ENCODE peak calls at places on chromosomes 7 and 10, in four cellular contexts. One of them, this sample, is unnamed.

GRCh38 chr10:2214805-2215204 is 477.5 kb upstream of the ADARB2 start:
- DNase-seq in Ammon's horn: no peak
- DNase-seq in fibroblast of lung: peak
- DNase-seq in uterus: no peak
- DNase-seq in this sample: no peak

GRCh38 chr7:84058311-84059076 is 136.1 kb downstream of the SEMA3A start:
- DNase-seq in uterus: no peak
- DNase-seq in fibroblast of lung: peak
- DNase-seq in Ammon's horn: no peak
- DNase-seq in this sample: no peak

GRCh38 chr7:22610258-22610657 is 110.3 kb upstream of the STEAP1B start:
- DNase-seq in uterus: no peak
- DNase-seq in Ammon's horn: no peak
- DNase-seq in fibroblast of lung: no peak
- DNase-seq in this sample: no peak

GRCh38 chr7:16583834-16584233 is 57.2 kb downstream of the LRRC72 start:
- DNase-seq in Ammon's horn: no peak
- DNase-seq in fibroblast of lung: no peak
- DNase-seq in uterus: no peak
- DNase-seq in this sample: no peak

GRCh38 chr7:123355576-123356195 is 155.9 kb upstream of the SLC13A1 start:
- DNase-seq in uterus: no peak
- DNase-seq in Ammon's horn: peak
- DNase-seq in fibroblast of lung: peak
- DNase-seq in this sample: no peak

GRCh38 chr10:3226960-3227724 is 54.6 kb upstream of the PITRM1 start:
- DNase-seq in fibroblast of lung: peak
- DNase-seq in uterus: no peak
- DNase-seq in Ammon's horn: no peak
- DNase-seq in this sample: no peak

GRCh38 chr7:26085771-26086170 is 66.2 kb upstream of the NFE2L3 start:
- DNase-seq in Ammon's horn: no peak
- DNase-seq in uterus: no peak
- DNase-seq in fibroblast of lung: no peak
- DNase-seq in this sample: no peak

GRCh38 chr7:10973942-10974716 is 457 bp downstream of the PHF14 start:
- DNase-seq in Ammon's horn: peak
- DNase-seq in fibroblast of lung: peak
- DNase-seq in uterus: no peak
- DNase-seq in this sample: peak

GRCh38 chr10:77554996-77555397 is 82.6 kb downstream of the KCNMA1 start:
- DNase-seq in uterus: no peak
- DNase-seq in Ammon's horn: no peak
- DNase-seq in fibroblast of lung: no peak
- DNase-seq in this sample: no peak

GRCh38 chr7:144455040-144455404 is 51.5 kb upstream of the NOBOX start:
- DNase-seq in fibroblast of lung: no peak
- DNase-seq in uterus: no peak
- DNase-seq in Ammon's horn: no peak
- DNase-seq in this sample: no peak

GRCh38 chr7:138519061-138519798 is 59.2 kb downstream of the TRIM24 start:
- DNase-seq in fibroblast of lung: no peak
- DNase-seq in Ammon's horn: peak
- DNase-seq in uterus: no peak
- DNase-seq in this sample: no peak

GRCh38 chr10:124532106-124532641 is 70.6 kb downstream of the LHPP start:
- DNase-seq in uterus: no peak
- DNase-seq in Ammon's horn: no peak
- DNase-seq in fibroblast of lung: no peak
- DNase-seq in this sample: no peak

GRCh38 chr7:774161-775109 is 47.4 kb upstream of the PRKAR1B start:
- DNase-seq in fibroblast of lung: peak
- DNase-seq in uterus: peak
- DNase-seq in Ammon's horn: peak
- DNase-seq in this sample: peak